ENCODE peak calls at places on chromosomes 13 and 19, in four cellular contexts. X, R, D and V are unnamed samples.

GRCh38 chr13:76759877-76760276 is 126.3 kb downstream of the KCTD12 start:
- DNase-seq in X (no peak), R (no peak), D (no peak), V (no peak)

GRCh38 chr13:48400820-48401219 is 12.1 kb downstream of the LPAR6 start:
- DNase-seq in X (no peak), R (no peak), D (peak; percentile 9), V (no peak)

GRCh38 chr19:49150106-49150943 is 4.9 kb downstream of the HRC start:
- DNase-seq in X (no peak), R (peak; percentile 76), D (peak; percentile 77), V (peak; percentile 72)

GRCh38 chr19:12843999-12844732 is 5.9 kb downstream of the MAST1 start:
- DNase-seq in X (no peak), R (no peak), D (no peak), V (no peak)

GRCh38 chr19:45136507-45137178 is 24.1 kb downstream of the NKPD1 start:
- DNase-seq in X (no peak), R (no peak), D (peak; percentile 77), V (peak; percentile 71)

GRCh38 chr19:55423225-55423967 is 15.8 kb upstream of the UBE2S start:
- DNase-seq in X (no peak), R (no peak), D (no peak), V (no peak)

GRCh38 chr13:32259116-32259515 is 56.0 kb downstream of the ZAR1L start:
- DNase-seq in X (no peak), R (no peak), D (no peak), V (no peak)

GRCh38 chr19:19822148-19822429 is 539 bp upstream of the ZNF506 start:
- DNase-seq in X (no peak), R (no peak), D (no peak), V (no peak)

GRCh38 chr13:42066542-42066941 is 18.1 kb downstream of the DGKH start:
- DNase-seq in X (no peak), R (no peak), D (no peak), V (no peak)

GRCh38 chr13:106690779-106691178 is 122.8 kb upstream of the ARGLU1 start:
- DNase-seq in X (no peak), R (no peak), D (no peak), V (no peak)

GRCh38 chr19:30406220-30406944 is 34.2 kb downstream of the ZNF536 start:
- DNase-seq in X (no peak), R (no peak), D (peak; percentile 38), V (peak; percentile 24)

GRCh38 chr13:65631078-65631477 is 1599.1 kb downstream of the PCDH9 start:
- DNase-seq in X (no peak), R (no peak), D (no peak), V (no peak)

GRCh38 chr19:19403373-19403901 is 2.0 kb upstream of the GATAD2A start:
- DNase-seq in X (no peak), R (no peak), D (no peak), V (no peak)

GRCh38 chr13:23828866-23829265 is 60.3 kb downstream of the MIPEP start:
- DNase-seq in X (no peak), R (no peak), D (no peak), V (no peak)

GRCh38 chr19:8304841-8305621 is 3.1 kb downstream of the CD320 start:
- DNase-seq in X (no peak), R (peak; percentile 16), D (no peak), V (no peak)

GRCh38 chr13:27037571-27037970 is 134.0 kb downstream of the USP12 start:
- DNase-seq in X (no peak), R (no peak), D (no peak), V (no peak)

GRCh38 chr19:40229484-40229883 is 3.0 kb upstream of the CCNP start:
- DNase-seq in X (no peak), R (no peak), D (no peak), V (no peak)

GRCh38 chr13:103731959-103732358 is 665.7 kb upstream of the SLC10A2 start:
- DNase-seq in X (no peak), R (no peak), D (no peak), V (no peak)

GRCh38 chr19:21474671-21475181 is 30.7 kb upstream of the ZNF429 start:
- DNase-seq in X (peak; percentile 20), R (peak; percentile 77), D (peak; percentile 76), V (peak; percentile 76)

GRCh38 chr13:30019648-30020626 is 169.5 kb upstream of the UBL3 start:
- DNase-seq in X (no peak), R (no peak), D (no peak), V (no peak)

GRCh38 chr13:99559560-99559959 is 58.3 kb downstream of the TM9SF2 start:
- DNase-seq in X (no peak), R (no peak), D (no peak), V (no peak)

DNA sequence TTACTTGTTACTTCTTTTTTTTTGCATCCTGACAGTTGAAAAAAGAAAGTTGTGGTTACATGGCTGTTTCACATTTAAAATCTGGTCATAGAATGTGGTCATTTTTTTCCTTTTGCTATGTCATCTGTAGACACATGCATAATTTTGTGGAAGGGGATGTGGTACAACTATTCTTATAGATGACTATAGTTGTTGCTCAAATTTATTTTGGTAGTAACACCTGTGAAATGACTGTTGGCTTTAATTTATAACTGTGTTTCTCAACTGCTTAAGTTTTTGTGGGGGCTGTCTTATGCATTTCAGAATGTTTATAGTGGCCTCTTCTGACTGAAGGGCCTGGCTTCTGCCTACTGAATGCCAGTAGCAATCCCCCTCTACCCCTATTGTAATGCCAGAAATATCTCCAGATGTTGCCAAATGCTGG is 130.5 kb downstream of the PAN3 start:
- DNase-seq in X (no peak), R (no peak), D (peak; percentile 72), V (peak; percentile 74)
- TF ChIP-seq CTCF in X (no peak), R (no peak), D (no peak), V (no peak)

GRCh38 chr19:1220452-1221037 is 15.0 kb downstream of the STK11 start:
- DNase-seq in X (no peak), R (no peak), D (no peak), V (no peak)
- TF ChIP-seq CTCF in X (no peak), R (no peak), D (no peak), V (no peak)

GRCh38 chr13:109028626-109029025 is 399.2 kb downstream of the MYO16 start:
- DNase-seq in X (no peak), R (no peak), D (no peak), V (no peak)

GRCh38 chr13:109026266-109026665 is 396.9 kb downstream of the MYO16 start:
- DNase-seq in X (no peak), R (no peak), D (no peak), V (no peak)
- TF ChIP-seq CTCF in X (no peak), R (no peak), D (no peak), V (no peak)

GRCh38 chr19:861756-862528 is 2.5 kb downstream of the CFD start:
- DNase-seq in X (no peak), R (no peak), D (peak; percentile 92), V (peak; percentile 88)
- TF ChIP-seq CTCF in X (no peak), R (no peak), D (no peak), V (no peak)

DNA sequence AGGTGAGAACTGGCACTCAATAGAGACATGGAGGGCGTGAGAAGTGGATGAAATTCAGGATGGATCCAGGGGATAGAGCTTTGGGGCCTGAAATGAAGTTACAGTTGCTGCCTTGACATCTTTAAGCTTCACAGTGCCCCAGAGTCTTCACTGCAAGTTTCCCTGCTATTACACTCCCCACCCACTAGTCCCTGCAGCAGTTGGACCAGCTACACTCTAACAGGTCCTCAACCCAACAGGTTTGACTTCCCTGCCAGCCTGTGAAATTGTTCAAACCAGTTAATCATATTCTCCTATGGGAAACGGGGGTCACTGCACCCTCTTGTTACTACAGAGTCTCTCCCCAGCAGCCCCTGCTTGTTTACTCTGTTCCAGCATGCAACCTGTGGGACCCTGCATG is 314.0 kb downstream of the OLFM4 start:
- DNase-seq in X (no peak), R (no peak), D (no peak), V (no peak)
- TF ChIP-seq CTCF in X (no peak), R (no peak), D (no peak), V (no peak)

GRCh38 chr13:113758651-113759524 is at the start of gene TMEM255B:
- DNase-seq in X (peak; percentile 49), R (peak; percentile 63), D (peak; percentile 97), V (peak; percentile 92)
- TF ChIP-seq CTCF in X (peak; percentile 46), R (no peak), D (no peak), V (no peak)